ENCODE peak calls at places on chromosomes 2 and 18, in four cellular contexts. One of them, this sample, is unnamed.

GRCh38 chr2:129801575-129801974 is 177.9 kb upstream of the RAB6C start:
- DNase-seq in HL-60: no peak
- DNase-seq in K562: no peak
- DNase-seq in GM12878: no peak
- DNase-seq in this sample: no peak

GRCh38 chr2:213151437-213152064 is at the start of gene IKZF2:
- DNase-seq in K562: peak
- DNase-seq in HL-60: peak
- DNase-seq in GM12878: peak
- DNase-seq in this sample: peak

GRCh38 chr2:181163139-181163538 is 182.7 kb downstream of the UBE2E3 start:
- DNase-seq in K562: no peak
- DNase-seq in HL-60: no peak
- DNase-seq in GM12878: no peak
- DNase-seq in this sample: no peak

GRCh38 chr18:5295231-5295920 is at the start of gene ZBTB14:
- DNase-seq in K562: peak
- DNase-seq in GM12878: no peak
- DNase-seq in HL-60: peak
- DNase-seq in this sample: peak

GRCh38 chr2:110637093-110637492 is 40.8 kb downstream of the BUB1 start:
- DNase-seq in K562: no peak
- DNase-seq in GM12878: no peak
- DNase-seq in HL-60: no peak
- DNase-seq in this sample: no peak

GRCh38 chr2:74551942-74552913 is 1.5 kb downstream of the LOXL3 start:
- DNase-seq in K562: no peak
- DNase-seq in HL-60: no peak
- DNase-seq in GM12878: no peak
- DNase-seq in this sample: no peak

GRCh38 chr18:27136208-27136535 is 48.9 kb downstream of the CHST9 start:
- DNase-seq in HL-60: no peak
- DNase-seq in K562: no peak
- DNase-seq in GM12878: no peak
- DNase-seq in this sample: no peak

GRCh38 chr2:25252291-25253152 is 84.1 kb upstream of the POMC start:
- DNase-seq in HL-60: no peak
- DNase-seq in GM12878: no peak
- DNase-seq in K562: peak
- DNase-seq in this sample: peak

GRCh38 chr2:33366473-33366872 is 110.0 kb upstream of the RASGRP3 start:
- DNase-seq in K562: no peak
- DNase-seq in GM12878: no peak
- DNase-seq in HL-60: no peak
- DNase-seq in this sample: no peak
- TF ChIP-seq SPI1 in K562: no peak
- TF ChIP-seq SPI1 in GM12878: no peak
- TF ChIP-seq SPI1 in HL-60: no peak
- TF ChIP-seq SPI1 in this sample: no peak

GRCh38 chr2:61980758-61981157 is 75.3 kb downstream of the COMMD1 start:
- DNase-seq in K562: no peak
- DNase-seq in HL-60: no peak
- DNase-seq in GM12878: no peak
- DNase-seq in this sample: no peak

GRCh38 chr2:61978522-61978921 is 73.0 kb downstream of the COMMD1 start:
- DNase-seq in HL-60: peak
- DNase-seq in GM12878: peak
- DNase-seq in K562: no peak
- DNase-seq in this sample: peak
- TF ChIP-seq SPI1 in HL-60: peak
- TF ChIP-seq SPI1 in GM12878: no peak
- TF ChIP-seq SPI1 in K562: no peak
- TF ChIP-seq SPI1 in this sample: no peak

GRCh38 chr2:23826771-23827170 is 100.2 kb downstream of the ATAD2B start:
- DNase-seq in HL-60: no peak
- DNase-seq in GM12878: no peak
- DNase-seq in K562: no peak
- DNase-seq in this sample: no peak
- TF ChIP-seq SPI1 in HL-60: no peak
- TF ChIP-seq SPI1 in GM12878: no peak
- TF ChIP-seq SPI1 in K562: no peak
- TF ChIP-seq SPI1 in this sample: no peak

GRCh38 chr18:44594779-44595467 is 85.8 kb upstream of the SETBP1 start:
- DNase-seq in GM12878: no peak
- DNase-seq in HL-60: no peak
- DNase-seq in K562: no peak
- DNase-seq in this sample: no peak

GRCh38 chr18:44597797-44598196 is 82.9 kb upstream of the SETBP1 start:
- DNase-seq in HL-60: no peak
- DNase-seq in GM12878: no peak
- DNase-seq in K562: no peak
- DNase-seq in this sample: no peak

GRCh38 chr18:44599409-44599808 is 81.3 kb upstream of the SETBP1 start:
- DNase-seq in GM12878: no peak
- DNase-seq in HL-60: no peak
- DNase-seq in K562: no peak
- DNase-seq in this sample: no peak

GRCh38 chr18:44601447-44601846 is 79.2 kb upstream of the SETBP1 start:
- DNase-seq in HL-60: no peak
- DNase-seq in K562: no peak
- DNase-seq in GM12878: no peak
- DNase-seq in this sample: no peak

GRCh38 chr18:44598514-44598913 is 82.2 kb upstream of the SETBP1 start:
- DNase-seq in GM12878: no peak
- DNase-seq in HL-60: no peak
- DNase-seq in K562: no peak
- DNase-seq in this sample: no peak
- TF ChIP-seq SPI1 in GM12878: no peak
- TF ChIP-seq SPI1 in HL-60: no peak
- TF ChIP-seq SPI1 in K562: no peak
- TF ChIP-seq SPI1 in this sample: no peak

This sample was measured in GM12891.